ENCODE peak calls at places on chromosomes 3 and 15, in four cellular contexts. W, Q, N and S are unnamed samples.

GRCh38 chr15:36601952-36602351 is 22.5 kb downstream of the CDIN1 start:
- DNase-seq in N (no peak), Q (no peak), W (no peak), S (no peak)

GRCh38 chr3:33975463-33975862 is 177.0 kb downstream of the PDCD6IP start:
- DNase-seq in Q (no peak), N (no peak), W (no peak), S (no peak)

GRCh38 chr3:41898631-41899030 is 63.3 kb downstream of the ULK4 start:
- DNase-seq in Q (no peak), N (no peak), W (no peak), S (no peak)

GRCh38 chr3:3088066-3088465 is 22.1 kb downstream of the IL5RA start:
- DNase-seq in N (no peak), Q (no peak), W (no peak), S (no peak)

GRCh38 chr3:149964296-149964695 is 6.4 kb downstream of the PFN2 start:
- DNase-seq in W (no peak), N (no peak), Q (no peak), S (no peak)

GRCh38 chr15:81280086-81280485 is 43.9 kb downstream of the STARD5 start:
- DNase-seq in N (no peak), Q (no peak), W (no peak), S (no peak)

GRCh38 chr3:113277414-113277813 is 66.1 kb downstream of the BOC start:
- DNase-seq in W (no peak), Q (no peak), N (no peak), S (no peak)

GRCh38 chr3:128322030-128323022 is 144.4 kb downstream of the DNAJB8 start:
- DNase-seq in N (no peak), W (peak), Q (peak), S (peak)

GRCh38 chr15:90594297-90594696 is 64.6 kb downstream of the CRTC3 start:
- DNase-seq in Q (peak), N (peak), W (peak), S (no peak)

GRCh38 chr3:78204977-78205376 is 1165.1 kb downstream of the ROBO2 start:
- DNase-seq in Q (no peak), N (no peak), W (no peak), S (no peak)

GRCh38 chr15:40881351-40881750 is 7.3 kb upstream of the RHOV start:
- DNase-seq in N (no peak), W (no peak), Q (no peak), S (no peak)

GRCh38 chr3:37144806-37145205 is 29.6 kb downstream of the LRRFIP2 start:
- DNase-seq in N (no peak), Q (no peak), W (no peak), S (no peak)

GRCh38 chr15:86772369-86773059 is 692.8 kb downstream of the AGBL1 start:
- DNase-seq in W (no peak), Q (no peak), N (no peak), S (no peak)

GRCh38 chr15:77457619-77458265 is 37.1 kb downstream of the HMG20A start:
- DNase-seq in N (no peak), W (no peak), Q (no peak), S (no peak)

GRCh38 chr3:194738254-194739093 is 52.8 kb downstream of the FAM43A start:
- DNase-seq in N (no peak), W (no peak), Q (no peak), S (peak)

GRCh38 chr3:10733297-10733696 is 82.7 kb upstream of the SLC6A11 start:
- DNase-seq in N (no peak), Q (no peak), W (no peak), S (no peak)

GRCh38 chr15:96345560-96346389 is 15.3 kb downstream of the NR2F2 start:
- DNase-seq in N (no peak), W (no peak), Q (peak), S (peak)

DNA sequence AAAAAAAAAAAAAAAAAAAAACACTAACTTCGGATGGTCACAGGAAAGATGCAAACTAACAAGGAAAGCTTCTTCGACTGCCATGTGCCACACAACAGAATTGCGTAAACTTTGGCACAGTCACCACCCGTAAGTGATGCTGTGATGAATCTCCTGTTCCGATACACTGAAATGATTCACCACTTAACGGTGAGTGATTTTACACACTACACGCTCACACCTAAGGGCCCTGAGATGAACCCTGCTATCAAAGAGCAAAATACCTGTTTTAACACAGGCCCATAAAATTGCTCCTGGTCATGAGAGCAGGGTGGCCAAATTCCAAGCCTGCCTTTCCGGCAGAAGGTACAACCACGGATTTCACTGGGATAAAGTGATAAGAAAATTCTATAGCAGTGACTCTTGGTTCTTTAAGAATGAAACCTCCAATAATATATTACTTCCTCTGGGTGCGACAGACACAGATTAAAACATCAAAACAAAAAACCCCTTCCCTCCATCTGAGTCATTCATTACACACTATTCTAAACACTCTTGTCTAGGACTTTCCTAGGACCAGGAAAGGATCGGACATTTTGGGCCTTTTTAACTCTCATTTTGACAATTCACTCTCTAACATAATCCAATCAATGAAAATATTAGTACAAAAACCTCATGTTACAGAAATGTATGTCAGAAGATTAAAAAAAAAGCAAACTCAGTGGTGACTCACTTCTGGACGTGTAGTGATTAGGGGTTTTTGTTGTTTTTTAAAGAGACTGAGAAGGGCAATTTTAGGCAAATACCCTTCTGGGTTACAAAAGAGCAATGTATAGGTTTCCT is 28.3 kb downstream of the LRIG1 start:
- DNase-seq in W (no peak), Q (no peak), N (no peak), S (no peak)
- H3K27ac ChIP-seq in W (no peak), Q (no peak), N (peak), S (no peak)

GRCh38 chr3:134368751-134369105 is 5.5 kb downstream of the AMOTL2 start:
- DNase-seq in N (no peak), W (no peak), Q (peak), S (no peak)

GRCh38 chr3:134366221-134366927 is 7.9 kb downstream of the AMOTL2 start:
- DNase-seq in Q (no peak), W (no peak), N (no peak), S (no peak)

GRCh38 chr3:134367869-134368750 is 6.1 kb downstream of the AMOTL2 start:
- DNase-seq in Q (peak), W (no peak), N (no peak), S (no peak)

GRCh38 chr3:134366928-134367352 is 7.3 kb downstream of the AMOTL2 start:
- DNase-seq in W (no peak), N (peak), Q (no peak), S (peak)

DNA sequence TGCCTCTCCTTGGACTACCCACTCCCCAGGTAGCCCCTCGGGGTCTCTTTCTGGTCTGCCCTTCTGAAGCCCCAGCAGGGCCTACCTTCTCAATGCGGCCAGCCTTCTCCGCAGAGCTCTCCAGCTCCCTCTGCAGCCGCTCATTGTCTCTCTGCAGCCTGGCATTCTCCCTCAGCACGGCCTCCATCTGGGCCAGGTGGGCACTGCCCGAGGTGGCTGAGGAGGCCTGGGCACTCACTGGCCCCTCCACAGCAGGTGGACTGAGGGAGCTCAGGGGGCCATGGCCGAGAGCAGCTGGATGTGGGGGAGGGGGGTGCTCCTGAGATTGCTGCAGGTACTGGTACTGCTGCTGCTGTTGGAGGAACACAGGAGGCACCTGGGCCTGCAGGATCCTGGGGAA is 6.8 kb downstream of the AMOTL2 start:
- DNase-seq in Q (peak), N (no peak), W (no peak), S (no peak)
- H3K27ac ChIP-seq in Q (peak), N (peak), W (no peak), S (peak)

DNA sequence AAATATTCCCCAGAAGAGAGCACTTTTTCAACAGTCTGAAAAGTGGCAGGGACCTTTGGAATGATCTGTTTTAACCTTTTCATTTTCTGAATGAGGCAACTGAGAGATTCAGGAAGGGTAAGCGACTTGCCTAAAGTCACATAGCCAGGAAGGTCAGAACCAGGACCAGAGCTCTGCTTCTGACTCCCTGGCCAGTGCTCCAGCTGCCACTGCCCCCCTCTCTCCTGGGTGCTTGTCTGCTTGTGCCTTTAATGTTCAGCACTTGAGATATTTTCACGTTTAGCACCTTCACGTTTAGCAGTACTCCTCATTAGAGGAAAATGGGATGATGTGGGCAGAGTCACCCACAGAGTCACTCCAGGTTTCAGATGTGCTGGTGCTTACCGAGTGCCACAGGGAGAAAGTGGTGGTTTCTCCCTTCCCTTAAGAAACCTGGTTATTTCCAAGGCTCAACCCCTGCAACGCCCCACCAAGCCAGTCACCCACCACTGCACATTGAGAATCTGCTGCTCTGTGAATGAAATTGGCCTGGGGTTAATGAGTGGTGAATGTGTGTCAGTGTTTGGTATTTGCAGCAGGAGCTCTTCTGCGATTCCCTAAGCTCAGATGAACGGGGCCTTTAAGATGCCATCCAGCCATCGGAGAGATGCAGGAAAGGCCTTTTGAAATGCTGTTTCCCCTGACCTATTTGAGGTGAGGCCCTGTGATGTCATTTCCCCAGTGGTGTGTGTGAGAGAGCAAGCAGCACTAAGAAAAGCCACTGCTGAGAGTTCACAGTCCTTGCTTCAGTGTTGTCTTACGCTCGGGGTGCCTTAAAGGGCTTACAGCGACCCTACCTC is 68.6 kb downstream of the SMAD3 start:
- DNase-seq in W (peak), Q (no peak), N (no peak), S (no peak)
- H3K27ac ChIP-seq in W (peak), Q (peak), N (peak), S (no peak)

GRCh38 chr15:59236394-59236793 is 29.8 kb downstream of the LDHAL6B start:
- DNase-seq in W (no peak), Q (no peak), N (no peak), S (no peak)
- H3K27ac ChIP-seq in W (no peak), Q (no peak), N (no peak), S (no peak)

DNA sequence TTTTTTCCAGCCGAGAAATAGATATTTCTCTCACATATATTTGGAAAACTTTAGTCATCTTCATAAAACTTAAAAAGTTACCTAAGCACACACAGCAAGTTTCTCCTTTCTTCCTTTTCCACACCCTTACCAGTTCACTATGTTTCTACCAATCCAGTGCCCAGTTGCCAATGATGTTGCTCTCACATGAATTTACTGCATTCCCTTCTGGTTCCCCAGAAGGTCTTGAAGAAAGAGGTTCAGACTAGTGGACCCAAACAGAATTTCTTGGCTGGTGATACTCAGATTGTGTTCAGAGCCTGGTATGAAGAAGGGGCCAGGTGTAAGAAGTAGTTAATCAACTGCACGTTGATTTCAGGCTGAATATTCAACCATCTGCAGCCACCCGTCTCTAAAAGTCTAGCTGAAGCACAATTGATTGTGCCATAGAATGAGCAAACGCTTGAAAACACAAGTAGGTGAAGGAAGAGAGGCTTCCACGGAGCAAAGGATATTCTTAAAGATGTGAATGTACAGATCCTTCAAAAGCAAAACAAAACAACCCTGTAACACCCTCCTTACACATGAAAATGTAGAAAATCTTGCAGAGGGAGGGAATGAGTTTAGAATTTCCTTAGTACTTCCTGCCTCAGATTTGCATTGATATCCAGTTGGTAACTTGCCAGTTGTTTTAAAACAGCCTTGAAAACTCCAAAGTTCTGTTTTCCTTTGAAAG is 4.6 kb downstream of the RBMS3 start:
- DNase-seq in N (no peak), W (no peak), Q (no peak), S (no peak)
- H3K27ac ChIP-seq in N (peak), W (no peak), Q (peak), S (no peak)

GRCh38 chr3:16334909-16335308 is 69.9 kb downstream of the OXNAD1 start:
- DNase-seq in W (no peak), N (no peak), Q (no peak), S (no peak)
- H3K27ac ChIP-seq in W (no peak), N (no peak), Q (no peak), S (no peak)

GRCh38 chr3:187822402-187822801 is 77.1 kb upstream of the BCL6 start:
- DNase-seq in Q (no peak), N (no peak), W (no peak), S (no peak)
- H3K27ac ChIP-seq in Q (no peak), N (no peak), W (no peak), S (no peak)

GRCh38 chr3:186493507-186493906 is 50.7 kb downstream of the CRYGS start:
- DNase-seq in Q (no peak), N (no peak), W (no peak), S (no peak)

GRCh38 chr3:186496016-186496415 is 48.2 kb downstream of the CRYGS start:
- DNase-seq in N (no peak), Q (no peak), W (no peak), S (no peak)

GRCh38 chr3:186502138-186502941 is 41.8 kb downstream of the CRYGS start:
- DNase-seq in Q (no peak), N (no peak), W (no peak), S (no peak)

GRCh38 chr3:186496635-186497034 is 47.5 kb downstream of the CRYGS start:
- DNase-seq in Q (no peak), N (no peak), W (no peak), S (no peak)

GRCh38 chr3:186497608-186498007 is 46.6 kb downstream of the CRYGS start:
- DNase-seq in N (no peak), Q (no peak), W (no peak), S (no peak)
- H3K27ac ChIP-seq in N (no peak), Q (no peak), W (no peak), S (no peak)

DNA sequence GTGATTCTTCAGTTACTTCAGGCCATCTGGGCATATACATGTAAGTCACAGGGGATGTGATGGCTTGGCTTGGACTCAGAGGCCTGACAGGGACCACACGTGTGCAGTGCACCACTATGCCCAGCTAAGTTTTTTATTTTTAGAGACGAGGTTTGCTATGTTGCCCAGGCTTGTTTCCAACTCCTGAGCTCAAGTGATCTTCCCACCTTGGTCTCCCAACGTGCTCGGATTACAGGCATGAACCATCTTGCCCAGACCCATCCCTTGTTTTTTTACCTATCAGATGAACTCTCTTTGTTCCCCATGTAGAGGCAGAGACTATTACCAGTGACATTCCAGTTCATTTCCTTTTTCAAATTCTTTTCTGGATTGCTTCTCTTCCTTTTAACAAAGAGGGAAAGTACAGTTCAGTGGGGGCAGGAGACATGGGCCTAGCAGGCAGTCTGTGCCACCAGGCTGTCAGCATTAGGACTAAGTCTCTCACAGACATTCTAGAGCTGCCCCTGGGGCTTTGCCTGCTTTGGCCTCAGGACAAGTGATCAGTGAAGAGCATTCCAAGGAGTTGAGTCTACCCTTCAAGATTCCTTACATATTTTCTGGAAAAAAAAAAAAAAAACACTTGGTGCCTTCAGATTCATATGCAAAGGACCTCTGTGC is 103.5 kb upstream of the SLC7A14 start:
- DNase-seq in N (peak), W (no peak), Q (peak), S (no peak)
- H3K27ac ChIP-seq in N (peak), W (no peak), Q (peak), S (no peak)